ENCODE peak calls at places on chromosomes 4 and X, in four cellular contexts. Y is HepG2, V is GM12878, K is K562. J is an unnamed sample.

GRCh38 chr4:151727365-151727764 is 33.4 kb downstream of the GATB start:
- DNase-seq in Y (no peak), V (no peak), K (no peak), J (no peak)

GRCh38 chrX:41335590-41336331 is 1.8 kb downstream of the DDX3X start:
- DNase-seq in Y (no peak), V (no peak), K (no peak), J (no peak)

GRCh38 chrX:101986571-101986970 is 54.7 kb upstream of the ZMAT1 start:
- DNase-seq in Y (no peak), V (no peak), K (no peak), J (no peak)

GRCh38 chr4:118918388-118918787 is 29.7 kb downstream of the SYNPO2 start:
- DNase-seq in Y (no peak), V (no peak), K (no peak), J (no peak)

GRCh38 chr4:472881-473574 is 25.9 kb downstream of the ZNF721 start:
- DNase-seq in Y (no peak), V (no peak), K (no peak), J (peak; percentile 18)

GRCh38 chr4:81905966-81906365 is 434.3 kb upstream of the RASGEF1B start:
- DNase-seq in Y (peak; percentile 4), V (peak; percentile 37), K (no peak), J (no peak)

GRCh38 chr4:1550122-1551070 is 133.7 kb downstream of the FAM53A start:
- DNase-seq in Y (no peak), V (no peak), K (no peak), J (no peak)

GRCh38 chrX:46376246-46376885 is 168.9 kb downstream of the ZNF674 start:
- DNase-seq in Y (peak; percentile 57), V (no peak), K (no peak), J (peak; percentile 69)

GRCh38 chrX:10011261-10011931 is 44.2 kb downstream of the CLDN34 start:
- DNase-seq in Y (no peak), V (peak; percentile 48), K (no peak), J (peak; percentile 50)

GRCh38 chrX:115449742-115450141 is 111.2 kb upstream of the PLS3 start:
- DNase-seq in Y (peak; percentile 39), V (no peak), K (no peak), J (no peak)

GRCh38 chr4:3573131-3573530 is 40.9 kb upstream of the LRPAP1 start:
- DNase-seq in Y (no peak), V (no peak), K (no peak), J (no peak)

GRCh38 chr4:73453701-73454005 is 17.6 kb downstream of the AFP start:
- DNase-seq in Y (no peak), V (no peak), K (no peak), J (no peak)

GRCh38 chrX:47838361-47838760 is 1.7 kb downstream of the ZNF81 start:
- DNase-seq in Y (no peak), V (no peak), K (no peak), J (no peak)

GRCh38 chr4:133129237-133129636 is 19.9 kb upstream of the PCDH10 start:
- DNase-seq in Y (no peak), V (no peak), K (no peak), J (no peak)

DNA sequence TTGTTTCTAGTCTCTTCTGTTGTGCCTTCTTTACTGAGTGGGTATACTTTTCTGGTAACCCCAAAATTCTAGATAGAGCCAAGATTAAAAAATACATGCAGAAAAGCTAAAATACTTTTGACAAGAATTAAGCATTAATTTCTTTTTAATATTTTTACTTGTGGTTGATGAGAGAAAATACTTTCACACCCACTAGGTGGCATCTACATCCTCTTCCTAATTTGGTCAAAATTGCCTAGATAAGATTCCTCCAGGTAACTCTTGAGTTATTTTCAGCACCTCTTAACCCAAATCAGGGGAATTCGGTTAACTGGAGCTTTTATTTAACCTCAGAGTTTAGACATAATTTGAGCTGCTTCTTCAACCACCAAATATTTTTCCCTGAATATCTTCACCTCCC is 28.4 kb upstream of the COX7B2 start:
- DNase-seq in Y (no peak), V (no peak), K (no peak), J (peak; percentile 58)
- TF ChIP-seq CTCF in Y (no peak), V (peak; percentile 41), K (no peak), J (peak; percentile 58)

GRCh38 chr4:41748788-41749445 is 392 bp upstream of the PHOX2B start:
- DNase-seq in Y (no peak), V (no peak), K (no peak), J (peak; percentile 51)
- TF ChIP-seq JUNB in Y (no peak), V (no peak), K (no peak), J (no peak)

GRCh38 chr4:6200922-6201362 is 593 bp upstream of the JAKMIP1 start:
- DNase-seq in Y (peak; percentile 34), V (no peak), K (no peak), J (no peak)

GRCh38 chr4:6201580-6202091 is 1.3 kb upstream of the JAKMIP1 start:
- DNase-seq in Y (no peak), V (no peak), K (no peak), J (no peak)

GRCh38 chr4:6198768-6199343 is 1.5 kb downstream of the JAKMIP1 start:
- DNase-seq in Y (no peak), V (no peak), K (no peak), J (peak; percentile 83)

GRCh38 chr4:6199344-6199921 is 916 bp downstream of the JAKMIP1 start:
- DNase-seq in Y (no peak), V (no peak), K (no peak), J (peak; percentile 76)

GRCh38 chr4:6200011-6200921 is at the start of gene JAKMIP1:
- DNase-seq in Y (peak; percentile 25), V (no peak), K (peak; percentile 100), J (peak; percentile 80)
- TF ChIP-seq EZH2 in Y (no peak), V (no peak), K (no peak), J (no peak)

GRCh38 chrX:86806786-86807185 is 658.5 kb downstream of the DACH2 start:
- DNase-seq in Y (peak; percentile 6), V (no peak), K (peak; percentile 2), J (peak; percentile 56)
- TF ChIP-seq CTCF in Y (peak; percentile 50), V (peak; percentile 49), K (no peak), J (peak; percentile 56)

DNA sequence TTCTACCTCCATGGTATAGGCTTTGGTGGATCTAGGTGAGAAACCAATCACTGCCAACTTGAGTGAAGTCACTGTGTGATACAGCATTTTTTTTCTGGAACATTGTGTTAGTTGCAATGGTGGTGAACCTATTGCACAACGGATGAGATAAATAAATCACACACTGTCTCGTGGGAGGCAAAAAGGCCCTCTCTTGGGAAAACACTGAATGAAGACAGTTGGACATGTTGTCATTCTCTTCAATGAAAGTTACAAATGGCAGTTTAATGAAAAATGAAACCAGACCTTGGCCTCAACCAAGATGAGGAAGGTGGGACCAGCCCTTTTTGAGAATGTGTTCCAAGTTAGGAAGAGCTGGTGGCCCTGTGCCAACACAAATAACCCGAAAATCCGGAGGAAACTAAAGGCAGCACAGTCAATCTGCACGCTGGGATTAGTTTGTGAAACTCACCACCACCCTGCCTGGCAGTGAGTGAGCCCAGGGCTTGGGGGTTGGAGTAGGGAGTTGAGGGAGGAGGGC is 5.4 kb upstream of the ADGRG2 start:
- DNase-seq in Y (no peak), V (no peak), K (no peak), J (no peak)
- TF ChIP-seq JUNB in Y (no peak), V (no peak), K (no peak), J (no peak)

GRCh38 chr4:146634825-146635224 is 3.9 kb upstream of the POU4F2 start:
- DNase-seq in Y (no peak), V (no peak), K (no peak), J (no peak)

GRCh38 chr4:146638801-146639351 is at the start of gene POU4F2:
- DNase-seq in Y (no peak), V (no peak), K (no peak), J (peak; percentile 76)

GRCh38 chr4:146637853-146638800 is 566 bp upstream of the POU4F2 start:
- DNase-seq in Y (no peak), V (no peak), K (no peak), J (peak; percentile 50)

GRCh38 chr4:146633471-146633800 is 5.3 kb upstream of the POU4F2 start:
- DNase-seq in Y (no peak), V (no peak), K (no peak), J (peak; percentile 67)

GRCh38 chr4:146632770-146633470 is 5.8 kb upstream of the POU4F2 start:
- DNase-seq in Y (no peak), V (no peak), K (no peak), J (no peak)
- TF ChIP-seq EZH2 in Y (no peak), V (no peak), K (no peak), J (peak; percentile 65)

DNA sequence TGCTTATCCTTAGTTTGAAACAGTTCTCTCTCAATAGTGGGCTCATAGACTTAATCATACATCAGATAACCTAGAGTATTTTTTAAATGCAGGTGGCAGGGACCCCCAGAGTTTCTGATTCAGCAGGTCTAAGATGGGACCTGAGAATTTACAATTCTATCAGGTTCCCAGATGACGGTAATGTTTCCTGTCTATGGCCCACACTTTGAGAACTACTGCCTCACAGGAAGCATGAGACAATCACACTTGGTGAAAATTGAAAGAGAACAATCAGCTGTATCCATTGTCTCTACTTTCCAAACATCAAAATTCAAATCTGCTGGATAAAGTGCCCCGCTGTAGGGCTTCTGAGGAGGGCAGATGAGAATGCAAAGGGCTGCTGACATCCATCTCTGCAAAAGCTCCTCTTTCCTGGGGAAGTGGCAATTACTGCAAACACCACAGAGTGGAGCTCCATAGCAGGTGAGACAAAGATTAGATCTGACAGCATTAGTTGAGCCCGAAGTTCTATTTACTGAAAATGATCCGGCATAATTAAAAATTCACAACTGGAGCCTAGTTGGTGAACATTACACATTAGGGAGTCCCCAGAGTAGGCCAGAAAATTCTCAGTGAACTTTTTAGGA is 187.8 kb upstream of the MBNL3 start:
- DNase-seq in Y (no peak), V (no peak), K (no peak), J (peak; percentile 36)
- TF ChIP-seq CTCF in Y (peak; percentile 11), V (no peak), K (no peak), J (peak; percentile 37)

DNA sequence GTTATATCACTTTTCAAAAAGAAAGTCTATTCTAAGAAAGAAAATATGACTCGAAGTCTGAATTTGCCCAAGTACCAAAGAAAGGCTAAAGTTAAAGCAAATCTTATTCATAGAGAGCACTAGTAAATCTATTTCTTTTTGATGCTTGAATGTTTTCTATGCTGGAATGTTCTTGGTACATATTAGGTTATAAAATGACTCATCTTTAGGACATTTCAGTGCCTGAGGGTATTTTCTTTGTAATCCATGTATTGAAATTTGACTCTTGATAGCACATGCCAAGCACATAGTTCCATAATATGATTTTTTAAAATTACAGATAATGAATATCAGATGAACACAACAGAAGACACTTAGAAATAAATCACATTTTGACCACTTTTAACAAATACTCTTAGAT is 232.8 kb downstream of the TRIML1 start:
- DNase-seq in Y (no peak), V (no peak), K (no peak), J (no peak)
- TF ChIP-seq JUNB in Y (no peak), V (no peak), K (no peak), J (no peak)

GRCh38 chr4:154490589-154491340 is 834 bp downstream of the DCHS2 start:
- DNase-seq in Y (no peak), V (no peak), K (no peak), J (peak; percentile 57)

GRCh38 chr4:154491341-154491679 is 289 bp downstream of the DCHS2 start:
- DNase-seq in Y (no peak), V (no peak), K (no peak), J (peak; percentile 67)

GRCh38 chr4:154491731-154492249 is at the start of gene DCHS2:
- DNase-seq in Y (peak; percentile 24), V (no peak), K (peak; percentile 79), J (peak; percentile 80)

GRCh38 chr4:154489558-154490260 is 1.9 kb downstream of the DCHS2 start:
- DNase-seq in Y (no peak), V (no peak), K (no peak), J (no peak)

GRCh38 chr4:154490261-154490588 is 1.4 kb downstream of the DCHS2 start:
- DNase-seq in Y (no peak), V (no peak), K (no peak), J (peak; percentile 67)
- TF ChIP-seq EZH2 in Y (no peak), V (no peak), K (no peak), J (peak; percentile 69)

GRCh38 chr4:17762705-17763104 is 18.7 kb downstream of the FAM184B start:
- DNase-seq in Y (peak; percentile 25), V (no peak), K (peak; percentile 19), J (peak; percentile 20)
- TF ChIP-seq CTCF in Y (peak; percentile 42), V (peak; percentile 42), K (peak; percentile 26), J (peak; percentile 14)